ENCODE peak calls at places on chromosome 13, in four cellular contexts. L, I, E and X are unnamed samples.

GRCh38 chr13:93843082-93843481 is 616.5 kb downstream of the GPC6 start:
- DNase-seq in L (no peak), I (no peak), E (no peak), X (no peak)

GRCh38 chr13:89925107-89925506 is 1422.4 kb upstream of the MIR17HG start:
- DNase-seq in L (no peak), I (peak), E (no peak), X (peak)

GRCh38 chr13:80131204-80131603 is 209.7 kb downstream of the SPRY2 start:
- DNase-seq in L (no peak), I (peak), E (peak), X (peak)

GRCh38 chr13:37202264-37202663 is 96.8 kb upstream of the CSNK1A1L start:
- DNase-seq in L (no peak), I (peak), E (no peak), X (no peak)

GRCh38 chr13:77810430-77810829 is 108.2 kb downstream of the EDNRB start:
- DNase-seq in L (peak), I (peak), E (no peak), X (no peak)

GRCh38 chr13:101474419-101474957 is 22.0 kb downstream of the ITGBL1 start:
- DNase-seq in L (no peak), I (peak), E (no peak), X (peak)

GRCh38 chr13:109761695-109762094 is 24.7 kb downstream of the IRS2 start:
- DNase-seq in L (no peak), I (no peak), E (no peak), X (no peak)

GRCh38 chr13:29266743-29267142 is 328.7 kb downstream of the SLC7A1 start:
- DNase-seq in L (no peak), I (no peak), E (no peak), X (no peak)

GRCh38 chr13:57634829-57635165 is 3.3 kb downstream of the PCDH17 start:
- DNase-seq in L (no peak), I (no peak), E (peak), X (peak)

GRCh38 chr13:94620286-94620896 is 18.7 kb downstream of the GPR180 start:
- DNase-seq in L (peak), I (no peak), E (no peak), X (peak)

GRCh38 chr13:108958013-108958376 is 328.6 kb downstream of the MYO16 start:
- DNase-seq in L (no peak), I (no peak), E (no peak), X (no peak)

GRCh38 chr13:56424246-56424645 is 716.5 kb upstream of the PRR20A start:
- DNase-seq in L (no peak), I (no peak), E (no peak), X (no peak)

GRCh38 chr13:110499621-110500281 is 61.8 kb downstream of the RAB20 start:
- DNase-seq in L (no peak), I (peak), E (no peak), X (peak)

GRCh38 chr13:77113496-77113895 is 86.5 kb upstream of the FBXL3 start:
- DNase-seq in L (no peak), I (peak), E (no peak), X (no peak)

GRCh38 chr13:98944336-98944735 is 33.5 kb downstream of the DOCK9 start:
- DNase-seq in L (no peak), I (no peak), E (no peak), X (no peak)

GRCh38 chr13:74070065-74070464 is 64.1 kb downstream of the KLF12 start:
- DNase-seq in L (no peak), I (no peak), E (no peak), X (no peak)

GRCh38 chr13:41835871-41836270 is 125.0 kb downstream of the VWA8 start:
- DNase-seq in L (no peak), I (peak), E (no peak), X (no peak)

GRCh38 chr13:51066091-51066831 is 44.8 kb downstream of the C13orf42 start:
- DNase-seq in L (no peak), I (peak), E (peak), X (no peak)

GRCh38 chr13:37225414-37226047 is 120.1 kb upstream of the CSNK1A1L start:
- DNase-seq in L (no peak), I (peak), E (no peak), X (no peak)

GRCh38 chr13:29140277-29140676 is 320.1 kb downstream of the MTUS2 start:
- DNase-seq in L (no peak), I (no peak), E (peak), X (no peak)

GRCh38 chr13:70237131-70237530 is 128.9 kb upstream of the KLHL1 start:
- DNase-seq in L (no peak), I (peak), E (no peak), X (no peak)

GRCh38 chr13:98523455-98524102 is 53.3 kb downstream of the STK24 start:
- DNase-seq in L (peak), I (no peak), E (no peak), X (no peak)

GRCh38 chr13:100363351-100363750 is 225.2 kb downstream of the GGACT start:
- DNase-seq in L (no peak), I (peak), E (no peak), X (no peak)

GRCh38 chr13:104510422-104510821 is 1444.2 kb upstream of the SLC10A2 start:
- DNase-seq in L (no peak), I (no peak), E (no peak), X (no peak)

GRCh38 chr13:98466634-98467236 is 110.2 kb downstream of the STK24 start:
- DNase-seq in L (peak), I (no peak), E (no peak), X (peak)

GRCh38 chr13:84191199-84191598 is 308.9 kb upstream of the SLITRK1 start:
- DNase-seq in L (no peak), I (peak), E (no peak), X (no peak)

GRCh38 chr13:93925976-93926375 is 553.5 kb downstream of the DCT start:
- DNase-seq in L (no peak), I (no peak), E (no peak), X (no peak)

GRCh38 chr13:83895994-83896580 is 13.8 kb upstream of the SLITRK1 start:
- DNase-seq in L (no peak), I (peak), E (no peak), X (no peak)

DNA sequence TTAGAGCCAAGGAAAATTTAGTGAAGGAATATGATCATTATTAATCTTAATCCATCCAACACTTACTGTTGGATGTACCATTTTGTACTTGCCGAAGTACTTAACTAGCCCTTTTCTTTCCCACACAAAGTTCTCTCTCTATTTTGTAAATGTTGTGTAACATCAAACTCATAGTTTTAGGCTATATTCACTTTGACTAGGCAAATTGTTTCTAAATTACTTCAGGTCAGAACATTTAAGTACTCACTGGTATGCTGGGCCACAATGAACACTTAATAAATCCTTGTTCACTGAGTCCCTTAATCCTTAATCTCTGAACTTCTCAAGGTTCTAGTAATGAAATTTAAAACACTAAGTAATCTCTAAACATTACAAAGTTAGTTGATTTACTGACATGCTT is 49.3 kb upstream of the EEF1AKMT1 start:
- DNase-seq in L (no peak), I (no peak), E (no peak), X (no peak)
- TF ChIP-seq CTCF in L (no peak), I (no peak), E (no peak), X (no peak)

GRCh38 chr13:21670883-21671792 is at the start of gene FGF9:
- DNase-seq in L (peak), I (peak), E (peak), X (peak)
- TF ChIP-seq CTCF in L (no peak), I (no peak), E (peak), X (no peak)

GRCh38 chr13:32032780-32033179 is 1.2 kb downstream of the FRY start:
- DNase-seq in L (no peak), I (no peak), E (no peak), X (no peak)

GRCh38 chr13:32031815-32032345 is 306 bp downstream of the FRY start:
- DNase-seq in L (no peak), I (no peak), E (no peak), X (no peak)

GRCh38 chr13:32029684-32030083 is 1.9 kb upstream of the FRY start:
- DNase-seq in L (no peak), I (no peak), E (no peak), X (no peak)

GRCh38 chr13:32033744-32034143 is 2.2 kb downstream of the FRY start:
- DNase-seq in L (no peak), I (no peak), E (no peak), X (no peak)

DNA sequence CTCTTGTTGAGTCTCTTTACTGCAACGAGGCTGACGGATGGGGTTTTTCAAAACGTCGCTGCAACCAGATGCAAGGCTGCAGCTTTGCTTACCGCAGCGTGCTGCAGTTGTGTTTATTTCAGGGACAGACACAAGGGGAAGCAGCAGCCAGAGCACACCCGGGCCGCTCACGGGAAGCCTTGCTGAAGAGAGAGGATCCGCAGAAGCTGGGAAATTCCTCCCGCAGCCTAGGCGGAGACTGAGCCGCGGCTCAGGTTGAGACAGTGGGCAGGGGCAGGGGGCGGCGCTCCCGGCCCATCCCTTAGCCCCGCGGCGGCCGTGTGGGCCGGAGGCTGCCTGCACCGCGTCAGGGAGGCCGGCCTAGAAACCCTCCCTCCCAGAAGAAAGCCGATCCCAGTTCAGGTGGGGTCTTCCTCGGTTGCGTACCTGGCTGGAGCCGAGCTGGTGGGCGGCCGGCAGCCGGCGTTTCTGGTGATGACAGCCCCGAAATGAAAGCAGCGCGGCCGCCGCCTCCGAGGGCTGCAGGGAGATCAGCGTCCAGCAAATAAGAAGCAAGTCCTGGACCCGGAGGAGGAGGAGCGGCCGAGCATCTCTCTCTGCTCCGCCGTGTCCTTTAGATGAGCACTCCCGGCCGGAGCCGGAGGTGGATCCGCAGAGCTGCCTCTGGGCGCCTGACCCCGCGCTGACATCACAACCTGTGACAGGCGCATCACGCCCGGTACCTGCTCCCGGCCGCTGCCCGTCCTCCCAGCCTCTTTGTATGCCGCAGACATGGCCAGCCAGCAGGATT is at the start of gene FRY:
- DNase-seq in L (peak), I (peak), E (peak), X (peak)
- TF ChIP-seq CTCF in L (no peak), I (no peak), E (peak), X (no peak)

DNA sequence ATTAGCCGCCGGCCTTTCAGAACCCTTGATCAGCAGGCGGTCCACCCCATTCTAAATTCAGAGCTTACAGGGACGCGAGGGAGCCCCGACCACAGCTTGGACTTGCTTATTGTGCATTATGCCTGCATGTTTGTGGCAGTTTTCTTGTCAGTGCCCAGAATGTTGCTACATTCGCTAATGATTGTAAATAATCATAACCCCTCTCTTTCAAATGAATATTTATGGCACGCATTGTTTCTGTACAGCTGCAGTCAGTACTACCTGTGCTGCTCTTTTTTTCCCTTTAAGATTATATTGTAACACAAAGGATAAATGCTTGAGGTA is 321 bp upstream of the VPS36 start:
- DNase-seq in L (no peak), I (no peak), E (no peak), X (no peak)
- TF ChIP-seq CTCF in L (no peak), I (no peak), E (peak), X (peak)